ENCODE peak calls at places on chromosomes 5 and 9, in ten cellular contexts. M, W, A, C, S, V, O, Q, I and F are unnamed samples.
A peak's percentile ranks its signal among the peaks of the same experiment; 100 is the strongest.

GRCh38 chr5:59722875-59723274 is 170.7 kb downstream of the PDE4D start:
- DNase-seq in M (no peak), W (no peak), A (no peak), C (no peak), S (peak; percentile 20), V (no peak), O (no peak), Q (peak; percentile 24), I (no peak), F (peak; percentile 54)

GRCh38 chr5:138170299-138170698 is 8.1 kb downstream of the BRD8 start:
- DNase-seq in M (no peak), W (no peak), A (no peak), C (no peak), S (no peak), V (no peak), O (no peak), Q (no peak), I (no peak), F (no peak)

GRCh38 chr9:35706951-35707350 is 17.2 kb upstream of the TPM2 start:
- DNase-seq in M (no peak), W (no peak), A (no peak), C (no peak), S (no peak), V (no peak), O (no peak), Q (no peak), I (no peak), F (no peak)

GRCh38 chr5:142650060-142650459 is 35.8 kb downstream of the FGF1 start:
- DNase-seq in M (no peak), W (no peak), A (no peak), C (no peak), S (no peak), V (no peak), O (no peak), Q (no peak), I (no peak), F (no peak)

GRCh38 chr9:76658510-76659231 is 105.6 kb upstream of the PCA3 start:
- DNase-seq in M (peak; percentile 84), W (peak; percentile 68), A (no peak), C (no peak), S (peak; percentile 82), V (no peak), O (no peak), Q (peak; percentile 76), I (no peak), F (peak; percentile 81)

GRCh38 chr5:173291722-173292658 is 36.2 kb downstream of the STC2 start:
- DNase-seq in M (no peak), W (no peak), A (no peak), C (no peak), S (peak; percentile 54), V (no peak), O (no peak), Q (peak; percentile 62), I (no peak), F (peak; percentile 50)

GRCh38 chr5:172766287-172767104 is 4.5 kb downstream of the DUSP1 start:
- DNase-seq in M (no peak), W (peak; percentile 87), A (no peak), C (peak; percentile 78), S (peak; percentile 94), V (peak; percentile 87), O (no peak), Q (peak; percentile 94), I (peak; percentile 66), F (peak; percentile 95)

GRCh38 chr5:156361451-156362109 is 34.6 kb downstream of the SGCD start:
- DNase-seq in M (no peak), W (no peak), A (no peak), C (peak; percentile 56), S (no peak), V (no peak), O (no peak), Q (peak; percentile 88), I (no peak), F (peak; percentile 71)

GRCh38 chr5:142342128-142342981 is 17.5 kb upstream of the SPRY4 start:
- DNase-seq in M (no peak), W (no peak), A (no peak), C (no peak), S (peak; percentile 49), V (no peak), O (no peak), Q (peak; percentile 81), I (peak; percentile 33), F (peak; percentile 93)

GRCh38 chr5:24401767-24402166 is 243.0 kb downstream of the CDH10 start:
- DNase-seq in M (no peak), W (no peak), A (no peak), C (no peak), S (peak; percentile 17), V (no peak), O (no peak), Q (no peak), I (no peak), F (peak; percentile 24)

GRCh38 chr9:128081052-128081451 is 13.0 kb downstream of the SLC25A25 start:
- DNase-seq in M (no peak), W (peak; percentile 67), A (no peak), C (peak; percentile 96), S (peak; percentile 95), V (no peak), O (no peak), Q (peak; percentile 98), I (no peak), F (peak; percentile 97)

GRCh38 chr5:143929486-143929885 is 117.5 kb downstream of the HMHB1 start:
- DNase-seq in M (no peak), W (no peak), A (no peak), C (no peak), S (no peak), V (no peak), O (no peak), Q (no peak), I (no peak), F (no peak)

GRCh38 chr5:73135429-73136276 is 15.3 kb downstream of the TMEM171 start:
- DNase-seq in M (peak; percentile 48), W (no peak), A (peak; percentile 53), C (no peak), S (peak; percentile 50), V (no peak), O (no peak), Q (peak; percentile 42), I (no peak), F (peak; percentile 58)
- TF ChIP-seq CTCF in M (peak; percentile 36), W (peak; percentile 56), A (peak; percentile 58), C (peak; percentile 70), S (peak; percentile 69), V (peak; percentile 8), O (peak; percentile 13), Q (peak; percentile 48), I (no peak), F (peak; percentile 63)

GRCh38 chr5:69048233-69048632 is 45.6 kb upstream of the SLC30A5 start:
- DNase-seq in M (peak; percentile 24), W (no peak), A (no peak), C (no peak), S (peak; percentile 9), V (no peak), O (no peak), Q (no peak), I (no peak), F (peak; percentile 19)
- TF ChIP-seq CTCF in M (no peak), W (peak; percentile 38), A (peak; percentile 65), C (peak; percentile 52), S (peak; percentile 47), V (no peak), O (peak; percentile 29), Q (peak; percentile 32), I (no peak), F (peak; percentile 59)

GRCh38 chr9:13962006-13962405 is 351.9 kb downstream of the NFIB start:
- DNase-seq in M (no peak), W (no peak), A (no peak), C (no peak), S (no peak), V (no peak), O (no peak), Q (no peak), I (no peak), F (peak; percentile 40)

GRCh38 chr9:13963005-13963653 is 350.8 kb downstream of the NFIB start:
- DNase-seq in M (no peak), W (no peak), A (no peak), C (no peak), S (no peak), V (no peak), O (no peak), Q (no peak), I (no peak), F (no peak)

GRCh38 chr9:13957089-13957488 is 356.9 kb downstream of the NFIB start:
- DNase-seq in M (no peak), W (no peak), A (no peak), C (no peak), S (no peak), V (no peak), O (no peak), Q (no peak), I (no peak), F (no peak)

GRCh38 chr9:13958672-13959071 is 355.3 kb downstream of the NFIB start:
- DNase-seq in M (no peak), W (no peak), A (no peak), C (no peak), S (no peak), V (no peak), O (no peak), Q (no peak), I (no peak), F (no peak)

DNA sequence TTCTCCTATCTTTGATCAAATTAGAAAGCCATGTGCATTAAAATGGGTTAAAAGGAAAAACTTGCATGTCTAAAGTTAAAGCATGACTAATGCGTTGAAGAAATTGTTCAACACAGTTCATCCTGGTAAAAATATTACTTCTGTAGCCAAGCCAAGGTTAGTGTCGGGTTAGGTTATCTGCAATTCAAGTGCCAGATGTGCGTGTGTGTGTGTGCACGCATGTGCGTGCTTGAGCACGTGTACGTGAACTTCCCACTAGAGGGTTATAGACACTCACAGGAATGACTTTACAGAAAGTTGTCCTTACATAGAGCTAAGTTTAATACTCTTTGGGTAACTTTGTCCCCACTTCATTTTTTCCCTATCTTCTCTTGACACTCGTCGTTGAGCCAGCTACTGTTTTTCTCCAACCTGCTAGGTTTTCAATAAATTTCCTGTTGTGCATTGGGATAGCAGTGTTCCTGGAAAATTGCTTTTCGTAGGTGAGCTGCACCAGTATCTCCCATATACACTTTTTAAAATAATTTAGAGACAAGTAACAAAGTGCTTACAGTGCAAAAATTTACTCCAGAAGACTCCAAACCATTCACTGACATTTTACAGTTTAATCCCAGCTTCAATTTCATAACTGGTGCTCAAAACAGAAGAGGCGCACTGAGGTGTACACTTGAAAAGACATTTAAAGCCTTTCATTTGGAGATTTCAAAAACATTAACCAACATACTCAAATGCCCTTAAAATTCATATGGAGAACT is 353.8 kb downstream of the NFIB start:
- DNase-seq in M (no peak), W (no peak), A (no peak), C (no peak), S (no peak), V (no peak), O (no peak), Q (no peak), I (no peak), F (peak; percentile 33)
- TF ChIP-seq CTCF in M (no peak), W (no peak), A (no peak), C (no peak), S (no peak), V (no peak), O (no peak), Q (no peak), I (no peak), F (no peak)

DNA sequence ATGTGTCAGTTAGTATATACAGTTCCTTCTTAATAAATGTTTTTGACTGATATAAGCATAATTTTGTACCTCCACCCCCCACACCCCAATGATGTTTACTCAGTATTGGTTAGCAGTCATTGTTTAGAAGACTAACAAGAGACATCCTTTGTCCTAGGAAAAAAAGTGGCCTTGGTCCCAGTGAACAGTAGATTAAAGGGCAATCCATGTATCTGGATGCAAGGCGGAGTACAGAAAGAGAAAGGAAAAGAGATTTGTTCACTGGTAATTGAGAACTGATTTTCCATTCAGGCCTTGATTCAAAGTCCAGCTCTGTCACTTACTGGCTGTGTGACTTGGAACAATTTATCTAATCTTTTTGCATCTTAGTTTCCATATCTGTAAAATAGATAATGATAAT is 4.6 kb downstream of the RALGPS1 start:
- DNase-seq in M (no peak), W (no peak), A (no peak), C (no peak), S (no peak), V (no peak), O (no peak), Q (no peak), I (no peak), F (no peak)
- TF ChIP-seq CTCF in M (no peak), W (no peak), A (no peak), C (no peak), S (no peak), V (no peak), O (no peak), Q (no peak), I (no peak), F (no peak)